ENCODE peak calls at places on chromosomes 2 and 18, in ten cellular contexts. Z is tibial nerve; P is CD8-positive, alpha-beta T cell; A is A549; B is cardiac fibroblast; W is astrocyte of the cerebellum; S is colonic mucosa; J is pancreas; V is tibial artery; N is lower leg skin. O is an unnamed sample.

GRCh38 chr2:73295751-73296400 is 2.5 kb upstream of the EGR4 start:
- DNase-seq in V (peak; percentile 48), P (no peak), B (no peak), W (no peak), S (no peak), A (peak; percentile 35), J (no peak), Z (no peak), N (no peak), O (no peak)

GRCh38 chr2:88099798-88100488 is 27.9 kb downstream of the FABP1 start:
- DNase-seq in S (no peak), P (no peak), B (peak; percentile 41), N (no peak), W (no peak), J (no peak), Z (no peak), A (peak; percentile 37), V (no peak), O (peak; percentile 84)

GRCh38 chr2:181138816-181139215 is 158.4 kb downstream of the UBE2E3 start:
- DNase-seq in S (no peak), Z (no peak), A (peak; percentile 15), P (no peak), J (no peak), W (no peak), B (peak; percentile 67), N (no peak), V (no peak), O (peak; percentile 3)

GRCh38 chr2:56376699-56377665 is 193.2 kb downstream of the CCDC85A start:
- DNase-seq in V (no peak), Z (no peak), W (no peak), A (no peak), B (peak; percentile 40), J (no peak), N (no peak), S (no peak), P (no peak), O (no peak)

GRCh38 chr2:112630268-112630667 is 15.5 kb upstream of the SLC20A1 start:
- DNase-seq in A (no peak), V (no peak), W (no peak), P (no peak), Z (no peak), S (no peak), B (no peak), N (no peak), J (no peak), O (no peak)

GRCh38 chr2:235170536-235171510 is 219.0 kb downstream of the SH3BP4 start:
- DNase-seq in N (no peak), B (peak; percentile 86), Z (no peak), J (peak; percentile 15), P (no peak), V (no peak), W (peak; percentile 50), A (peak; percentile 86), S (no peak), O (peak; percentile 26)

GRCh38 chr2:86518498-86518897 is 44.7 kb downstream of the CHMP3 start:
- DNase-seq in S (no peak), Z (peak; percentile 6), A (peak; percentile 32), N (no peak), V (no peak), P (peak; percentile 15), J (no peak), B (peak; percentile 30), W (no peak), O (no peak)

GRCh38 chr18:64699116-64699515 is 550.2 kb upstream of the LINC00305 start:
- DNase-seq in V (no peak), B (no peak), N (no peak), Z (no peak), P (no peak), A (no peak), W (no peak), J (no peak), S (no peak), O (no peak)

GRCh38 chr2:130342020-130342532 is 621 bp upstream of the IMP4 start:
- DNase-seq in N (peak; percentile 86), S (peak; percentile 93), P (peak; percentile 73), J (peak; percentile 90), W (peak; percentile 81), V (peak; percentile 95), A (peak; percentile 97), Z (peak; percentile 83), B (peak; percentile 95), O (peak; percentile 84)

GRCh38 chr18:21115519-21116411 is 4.2 kb upstream of the ROCK1 start:
- DNase-seq in B (peak; percentile 59), S (no peak), V (no peak), J (no peak), Z (no peak), N (no peak), P (no peak), W (no peak), A (no peak), O (no peak)

GRCh38 chr18:76259012-76259568 is 236.0 kb downstream of the ZNF516 start:
- DNase-seq in P (no peak), A (no peak), N (no peak), B (no peak), S (no peak), J (no peak), Z (no peak), V (no peak), W (no peak), O (no peak)

GRCh38 chr2:141260895-141261294 is 869.9 kb downstream of the LRP1B start:
- DNase-seq in B (no peak), V (no peak), Z (no peak), W (no peak), J (no peak), A (no peak), P (no peak), S (no peak), N (no peak), O (no peak)

GRCh38 chr2:134416637-134417036 is 162.8 kb downstream of the MGAT5 start:
- DNase-seq in N (no peak), B (no peak), S (no peak), P (no peak), V (no peak), J (no peak), W (no peak), Z (no peak), A (no peak), O (no peak)

DNA sequence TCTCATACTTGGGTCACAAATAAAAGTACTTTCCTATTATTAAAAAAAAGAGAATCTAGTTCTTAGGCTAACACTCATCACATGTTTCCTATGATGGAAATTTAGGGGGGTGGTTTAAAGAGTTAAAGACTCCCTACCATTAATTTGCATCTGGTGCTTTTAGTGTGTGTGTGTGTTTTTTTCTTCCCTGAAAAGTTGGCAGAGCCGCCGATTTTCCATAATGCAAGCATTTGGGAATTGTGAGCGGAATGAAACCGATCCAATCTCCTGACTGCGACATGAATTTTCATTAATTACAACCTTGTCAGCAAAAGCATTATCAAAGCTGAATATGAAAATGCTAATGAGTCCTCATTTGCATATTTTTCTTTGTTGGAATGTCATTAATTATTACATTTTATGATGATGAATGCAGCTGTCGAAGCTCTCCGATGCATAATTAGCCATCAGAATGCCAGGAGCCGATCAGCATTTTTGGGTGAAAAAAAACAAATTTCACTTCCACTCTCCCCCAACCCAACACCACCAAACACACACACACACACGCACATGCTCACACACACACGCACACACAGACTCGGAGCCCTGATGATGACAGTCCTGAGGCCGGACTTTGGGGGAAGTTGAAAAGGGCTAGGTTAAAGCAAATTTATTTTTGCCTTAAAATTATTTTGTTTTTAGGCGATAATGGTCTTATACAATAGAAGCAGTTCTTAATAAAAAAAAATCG is 165.4 kb downstream of the TCF4 start:
- DNase-seq in W (no peak), S (peak; percentile 31), P (no peak), Z (peak; percentile 66), J (no peak), N (peak; percentile 51), A (no peak), B (peak; percentile 71), V (peak; percentile 67), O (no peak)
- H3K4me3 ChIP-seq in W (peak overlapping the region; percentile 38), S (no peak overlapping the region), P (no peak overlapping the region), Z (peak overlapping the region; percentile 30), J (no peak overlapping the region), N (no peak overlapping the region), A (no peak overlapping the region), B (peak overlapping the region; percentile 28), V (peak overlapping the region; percentile 46), O (no peak overlapping the region)

DNA sequence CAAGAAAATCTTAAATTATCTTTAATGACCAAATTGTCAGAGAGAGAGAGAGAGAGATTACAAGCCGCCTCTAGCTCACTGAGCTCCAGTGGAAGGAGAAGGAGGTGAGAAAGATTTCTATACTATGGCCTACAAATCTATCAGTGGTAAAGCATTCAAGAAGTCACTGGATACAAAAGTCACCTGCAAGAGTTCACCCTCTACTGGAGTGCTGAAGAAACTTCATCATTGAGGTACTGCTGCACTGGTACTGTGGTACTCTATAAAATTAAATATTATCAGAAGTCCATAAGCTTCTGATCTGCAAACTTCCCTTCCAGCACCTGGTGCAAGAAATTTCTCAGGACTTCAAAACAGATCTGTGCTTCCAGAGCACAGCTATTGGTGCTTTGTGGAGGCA is 48.3 kb upstream of the AGPS start:
- DNase-seq in B (no peak), W (no peak), S (no peak), Z (no peak), A (peak; percentile 13), P (no peak), N (no peak), V (no peak), J (no peak), O (no peak)
- TF ChIP-seq CTCF in B (no peak), W (no peak), S (no peak), Z (no peak), A (no peak), P (no peak), N (no peak), V (no peak), J (no peak), O (no peak)

GRCh38 chr2:170531876-170532275 is 183.3 kb upstream of the SP5 start:
- DNase-seq in V (no peak), B (no peak), W (no peak), P (no peak), Z (no peak), N (no peak), J (no peak), S (no peak), A (no peak), O (no peak)

GRCh38 chr2:170530803-170531564 is 184.2 kb upstream of the SP5 start:
- DNase-seq in V (no peak), J (no peak), W (no peak), P (no peak), B (no peak), Z (no peak), N (no peak), A (no peak), S (no peak), O (no peak)

GRCh38 chr2:170525566-170525900 is 189.6 kb upstream of the SP5 start:
- DNase-seq in J (peak; percentile 56), N (peak; percentile 92), B (peak; percentile 97), W (peak; percentile 96), Z (peak; percentile 91), A (peak; percentile 60), P (no peak), S (peak; percentile 35), V (peak; percentile 93), O (peak; percentile 97)

GRCh38 chr2:170533156-170533555 is 182.0 kb upstream of the SP5 start:
- DNase-seq in N (no peak), Z (no peak), B (no peak), P (no peak), V (no peak), J (no peak), S (no peak), A (no peak), W (no peak), O (no peak)

GRCh38 chr2:170530284-170530745 is 184.8 kb upstream of the SP5 start:
- DNase-seq in B (peak; percentile 65), W (peak; percentile 88), Z (peak; percentile 91), N (peak; percentile 87), P (no peak), S (peak; percentile 88), V (peak; percentile 91), J (peak; percentile 75), A (peak; percentile 57), O (peak; percentile 44)
- H3K4me3 ChIP-seq in B (no peak overlapping the region), W (no peak overlapping the region), Z (no peak overlapping the region), N (no peak overlapping the region), P (no peak overlapping the region), S (no peak overlapping the region), V (peak overlapping the region; percentile 31), J (no peak overlapping the region), A (no peak overlapping the region), O (no peak overlapping the region)

GRCh38 chr2:121044412-121044811 is 240.6 kb downstream of the TFCP2L1 start:
- DNase-seq in N (no peak), P (no peak), J (no peak), S (peak; percentile 42), Z (no peak), V (peak; percentile 63), B (peak; percentile 9), W (no peak), A (peak; percentile 25), O (no peak)
- TF ChIP-seq CTCF in N (no peak), P (no peak), J (no peak), S (peak; percentile 17), Z (no peak), V (no peak), B (peak; percentile 26), W (no peak), A (no peak), O (peak; percentile 21)

O was measured in epithelial cell of proximal tubule.